ENCODE peak calls at places on chromosomes 16 and 17, in four cellular contexts. One of them, this sample, is unnamed.

GRCh38 chr16:12439443-12440232 is 364.0 kb downstream of the CPPED1 start:
- DNase-seq in endodermal cell: no peak
- DNase-seq in fibroblast of pulmonary artery: no peak
- DNase-seq in epithelial cell of esophagus: no peak
- DNase-seq in this sample: no peak

GRCh38 chr17:17350491-17351355 is 47.5 kb downstream of the NT5M start:
- DNase-seq in endodermal cell: peak; percentile 87
- DNase-seq in fibroblast of pulmonary artery: peak; percentile 21
- DNase-seq in epithelial cell of esophagus: peak; percentile 52
- DNase-seq in this sample: peak; percentile 35

GRCh38 chr16:12087901-12088364 is 111.4 kb downstream of the SNX29 start:
- DNase-seq in endodermal cell: no peak
- DNase-seq in fibroblast of pulmonary artery: no peak
- DNase-seq in epithelial cell of esophagus: peak; percentile 18
- DNase-seq in this sample: no peak

GRCh38 chr17:74176546-74177001 is 26.9 kb upstream of the RPL38 start:
- DNase-seq in endodermal cell: peak; percentile 98
- DNase-seq in fibroblast of pulmonary artery: peak; percentile 71
- DNase-seq in epithelial cell of esophagus: peak; percentile 60
- DNase-seq in this sample: peak; percentile 75

GRCh38 chr16:56910654-56911539 is 21.0 kb upstream of the HERPUD1 start:
- DNase-seq in endodermal cell: no peak
- DNase-seq in fibroblast of pulmonary artery: peak; percentile 96
- DNase-seq in epithelial cell of esophagus: peak; percentile 71
- DNase-seq in this sample: peak; percentile 73

GRCh38 chr17:83085103-83085502 is 5.7 kb downstream of the METRNL start:
- DNase-seq in endodermal cell: no peak
- DNase-seq in fibroblast of pulmonary artery: no peak
- DNase-seq in epithelial cell of esophagus: no peak
- DNase-seq in this sample: no peak

GRCh38 chr17:70906808-70907207 is 737.5 kb downstream of the KCNJ2 start:
- DNase-seq in endodermal cell: no peak
- DNase-seq in fibroblast of pulmonary artery: peak; percentile 93
- DNase-seq in epithelial cell of esophagus: peak; percentile 14
- DNase-seq in this sample: peak; percentile 60

GRCh38 chr16:78879046-78879445 is 721.5 kb downstream of the MAF start:
- DNase-seq in endodermal cell: no peak
- DNase-seq in fibroblast of pulmonary artery: no peak
- DNase-seq in epithelial cell of esophagus: no peak
- DNase-seq in this sample: no peak

GRCh38 chr17:416293-417206 is 63.9 kb upstream of the RPH3AL start:
- DNase-seq in endodermal cell: no peak
- DNase-seq in fibroblast of pulmonary artery: no peak
- DNase-seq in epithelial cell of esophagus: no peak
- DNase-seq in this sample: no peak

GRCh38 chr16:68800257-68800875 is 43.0 kb upstream of the TANGO6 start:
- DNase-seq in endodermal cell: peak; percentile 93
- DNase-seq in fibroblast of pulmonary artery: peak; percentile 85
- DNase-seq in epithelial cell of esophagus: peak; percentile 84
- DNase-seq in this sample: peak; percentile 37

GRCh38 chr17:49190932-49191331 is 19.4 kb downstream of the GNGT2 start:
- DNase-seq in endodermal cell: no peak
- DNase-seq in fibroblast of pulmonary artery: no peak
- DNase-seq in epithelial cell of esophagus: no peak
- DNase-seq in this sample: no peak

GRCh38 chr17:77882481-77883212 is 75.9 kb upstream of the TNRC6C start:
- DNase-seq in endodermal cell: no peak
- DNase-seq in fibroblast of pulmonary artery: peak; percentile 90
- DNase-seq in epithelial cell of esophagus: peak; percentile 10
- DNase-seq in this sample: no peak

GRCh38 chr17:71441098-71441497 is 679.7 kb upstream of the SOX9 start:
- DNase-seq in endodermal cell: no peak
- DNase-seq in fibroblast of pulmonary artery: peak; percentile 73
- DNase-seq in epithelial cell of esophagus: peak; percentile 94
- DNase-seq in this sample: peak; percentile 86

GRCh38 chr16:86078121-86078600 is 179.2 kb downstream of the IRF8 start:
- DNase-seq in endodermal cell: peak; percentile 31
- DNase-seq in fibroblast of pulmonary artery: no peak
- DNase-seq in epithelial cell of esophagus: no peak
- DNase-seq in this sample: no peak

GRCh38 chr17:73467651-73468050 is 155.8 kb upstream of the CDC42EP4 start:
- DNase-seq in endodermal cell: no peak
- DNase-seq in fibroblast of pulmonary artery: no peak
- DNase-seq in epithelial cell of esophagus: no peak
- DNase-seq in this sample: no peak

GRCh38 chr16:69260019-69260418 is 51.1 kb upstream of the VPS4A start:
- DNase-seq in endodermal cell: peak; percentile 53
- DNase-seq in fibroblast of pulmonary artery: no peak
- DNase-seq in epithelial cell of esophagus: no peak
- DNase-seq in this sample: no peak

GRCh38 chr16:4521971-4522623 is 16.5 kb downstream of the CDIP1 start:
- DNase-seq in endodermal cell: no peak
- DNase-seq in fibroblast of pulmonary artery: peak; percentile 17
- DNase-seq in epithelial cell of esophagus: no peak
- DNase-seq in this sample: peak; percentile 69

GRCh38 chr17:83122834-83123233 is 43.4 kb downstream of the METRNL start:
- DNase-seq in endodermal cell: peak; percentile 46
- DNase-seq in fibroblast of pulmonary artery: no peak
- DNase-seq in epithelial cell of esophagus: no peak
- DNase-seq in this sample: no peak

GRCh38 chr16:46974352-46974751 is 878 bp upstream of the DNAJA2 start:
- DNase-seq in endodermal cell: peak; percentile 53
- DNase-seq in fibroblast of pulmonary artery: no peak
- DNase-seq in epithelial cell of esophagus: peak; percentile 20
- DNase-seq in this sample: no peak

GRCh38 chr17:63285566-63285965 is 160.5 kb downstream of the CYB561 start:
- DNase-seq in endodermal cell: no peak
- DNase-seq in fibroblast of pulmonary artery: no peak
- DNase-seq in epithelial cell of esophagus: no peak
- DNase-seq in this sample: no peak

GRCh38 chr16:64077242-64077641 is 1044.6 kb downstream of the CDH11 start:
- DNase-seq in endodermal cell: no peak
- DNase-seq in fibroblast of pulmonary artery: no peak
- DNase-seq in epithelial cell of esophagus: no peak
- DNase-seq in this sample: no peak

DNA sequence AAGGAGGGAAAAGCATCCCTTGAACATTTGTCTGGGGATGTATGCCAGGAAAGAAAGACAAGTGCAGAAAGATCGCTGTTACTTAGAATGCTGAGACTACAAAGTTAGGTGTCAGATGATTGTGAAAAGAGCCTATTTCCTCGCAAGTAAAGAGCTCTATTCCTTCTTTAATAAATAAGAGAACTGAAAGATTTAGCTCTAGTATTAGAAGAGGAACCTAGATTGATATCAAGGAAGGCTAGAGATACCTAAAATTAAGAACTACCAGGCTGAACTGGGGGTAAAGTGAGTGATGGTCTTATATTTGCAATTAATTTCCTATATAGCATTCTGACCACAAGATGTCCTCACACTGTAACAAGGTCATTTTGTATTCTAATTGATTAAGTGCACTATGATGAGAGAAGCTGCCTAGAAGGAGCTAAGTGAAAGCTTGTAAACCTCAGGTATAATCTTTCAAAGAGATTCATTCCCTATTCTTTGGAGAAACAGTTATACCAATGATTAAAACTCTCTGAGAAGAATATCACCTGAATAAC is 62.3 kb downstream of the SSH2 start:
- DNase-seq in endodermal cell: no peak
- DNase-seq in fibroblast of pulmonary artery: no peak
- DNase-seq in epithelial cell of esophagus: no peak
- DNase-seq in this sample: no peak
- TF ChIP-seq CTCF in endodermal cell: peak; percentile 58
- TF ChIP-seq CTCF in fibroblast of pulmonary artery: peak; percentile 29
- TF ChIP-seq CTCF in epithelial cell of esophagus: no peak
- TF ChIP-seq CTCF in this sample: no peak

GRCh38 chr16:28208131-28208530 is 3.6 kb downstream of the XPO6 start:
- DNase-seq in endodermal cell: no peak
- DNase-seq in fibroblast of pulmonary artery: no peak
- DNase-seq in epithelial cell of esophagus: no peak
- DNase-seq in this sample: no peak
- H3K4me3 ChIP-seq in endodermal cell: no peak overlapping the region
- H3K4me3 ChIP-seq in fibroblast of pulmonary artery: no peak overlapping the region
- H3K4me3 ChIP-seq in epithelial cell of esophagus: no peak overlapping the region
- H3K4me3 ChIP-seq in this sample: no peak overlapping the region

GRCh38 chr17:42623732-42624596 is 14.5 kb downstream of the TUBG1 start:
- DNase-seq in endodermal cell: no peak
- DNase-seq in fibroblast of pulmonary artery: peak; percentile 30
- DNase-seq in epithelial cell of esophagus: peak; percentile 85
- DNase-seq in this sample: peak; percentile 5
- TF ChIP-seq CTCF in endodermal cell: peak; percentile 22
- TF ChIP-seq CTCF in fibroblast of pulmonary artery: no peak
- TF ChIP-seq CTCF in epithelial cell of esophagus: peak; percentile 16
- TF ChIP-seq CTCF in this sample: no peak

GRCh38 chr17:45873728-45874127 is 20.6 kb upstream of the MAPT start:
- DNase-seq in endodermal cell: no peak
- DNase-seq in fibroblast of pulmonary artery: no peak
- DNase-seq in epithelial cell of esophagus: peak; percentile 59
- DNase-seq in this sample: no peak
- H3K4me3 ChIP-seq in endodermal cell: no peak overlapping the region
- H3K4me3 ChIP-seq in fibroblast of pulmonary artery: no peak overlapping the region
- H3K4me3 ChIP-seq in epithelial cell of esophagus: no peak overlapping the region
- H3K4me3 ChIP-seq in this sample: no peak overlapping the region

GRCh38 chr17:58277107-58277506 is 3.6 kb downstream of the MPO start:
- DNase-seq in endodermal cell: no peak
- DNase-seq in fibroblast of pulmonary artery: peak; percentile 14
- DNase-seq in epithelial cell of esophagus: peak; percentile 29
- DNase-seq in this sample: peak; percentile 5
- TF ChIP-seq CTCF in endodermal cell: peak; percentile 71
- TF ChIP-seq CTCF in fibroblast of pulmonary artery: peak; percentile 45
- TF ChIP-seq CTCF in epithelial cell of esophagus: peak; percentile 54
- TF ChIP-seq CTCF in this sample: peak; percentile 33

GRCh38 chr16:3004781-3005284 is 7.9 kb upstream of the CLDN9 start:
- DNase-seq in endodermal cell: peak; percentile 83
- DNase-seq in fibroblast of pulmonary artery: no peak
- DNase-seq in epithelial cell of esophagus: no peak
- DNase-seq in this sample: no peak

GRCh38 chr16:3003582-3004270 is 9.0 kb upstream of the CLDN9 start:
- DNase-seq in endodermal cell: peak; percentile 99
- DNase-seq in fibroblast of pulmonary artery: peak; percentile 99
- DNase-seq in epithelial cell of esophagus: peak; percentile 100
- DNase-seq in this sample: peak; percentile 99

GRCh38 chr16:3001316-3001715 is 11.4 kb upstream of the CLDN9 start:
- DNase-seq in endodermal cell: peak; percentile 84
- DNase-seq in fibroblast of pulmonary artery: no peak
- DNase-seq in epithelial cell of esophagus: no peak
- DNase-seq in this sample: no peak

GRCh38 chr16:3007059-3007956 is 5.4 kb upstream of the CLDN9 start:
- DNase-seq in endodermal cell: peak; percentile 84
- DNase-seq in fibroblast of pulmonary artery: no peak
- DNase-seq in epithelial cell of esophagus: no peak
- DNase-seq in this sample: no peak

DNA sequence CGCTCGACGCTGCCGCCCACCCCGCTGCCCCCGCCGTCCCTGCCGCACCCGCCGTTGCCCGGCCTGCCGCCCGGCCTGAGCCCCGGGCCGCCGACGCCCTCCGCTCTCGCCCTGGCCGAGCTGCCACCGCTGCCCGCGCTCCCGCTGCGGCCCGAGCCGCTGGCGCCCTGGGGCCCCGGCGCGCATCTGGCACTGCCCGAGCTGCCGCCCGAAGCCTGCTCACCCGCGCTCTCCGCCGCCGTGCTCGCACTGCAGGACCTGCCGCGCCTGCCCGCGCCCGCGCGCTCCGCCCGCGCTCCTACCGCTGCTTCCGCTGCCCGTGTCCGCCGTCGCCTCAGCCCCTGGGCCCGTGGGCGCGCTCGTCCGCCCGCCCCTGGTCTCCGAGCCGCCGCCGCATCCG is 8.4 kb upstream of the CLDN9 start:
- DNase-seq in endodermal cell: no peak
- DNase-seq in fibroblast of pulmonary artery: no peak
- DNase-seq in epithelial cell of esophagus: peak; percentile 52
- DNase-seq in this sample: no peak
- H3K4me3 ChIP-seq in endodermal cell: no peak overlapping the region
- H3K4me3 ChIP-seq in fibroblast of pulmonary artery: no peak overlapping the region
- H3K4me3 ChIP-seq in epithelial cell of esophagus: no peak overlapping the region
- H3K4me3 ChIP-seq in this sample: no peak overlapping the region

DNA sequence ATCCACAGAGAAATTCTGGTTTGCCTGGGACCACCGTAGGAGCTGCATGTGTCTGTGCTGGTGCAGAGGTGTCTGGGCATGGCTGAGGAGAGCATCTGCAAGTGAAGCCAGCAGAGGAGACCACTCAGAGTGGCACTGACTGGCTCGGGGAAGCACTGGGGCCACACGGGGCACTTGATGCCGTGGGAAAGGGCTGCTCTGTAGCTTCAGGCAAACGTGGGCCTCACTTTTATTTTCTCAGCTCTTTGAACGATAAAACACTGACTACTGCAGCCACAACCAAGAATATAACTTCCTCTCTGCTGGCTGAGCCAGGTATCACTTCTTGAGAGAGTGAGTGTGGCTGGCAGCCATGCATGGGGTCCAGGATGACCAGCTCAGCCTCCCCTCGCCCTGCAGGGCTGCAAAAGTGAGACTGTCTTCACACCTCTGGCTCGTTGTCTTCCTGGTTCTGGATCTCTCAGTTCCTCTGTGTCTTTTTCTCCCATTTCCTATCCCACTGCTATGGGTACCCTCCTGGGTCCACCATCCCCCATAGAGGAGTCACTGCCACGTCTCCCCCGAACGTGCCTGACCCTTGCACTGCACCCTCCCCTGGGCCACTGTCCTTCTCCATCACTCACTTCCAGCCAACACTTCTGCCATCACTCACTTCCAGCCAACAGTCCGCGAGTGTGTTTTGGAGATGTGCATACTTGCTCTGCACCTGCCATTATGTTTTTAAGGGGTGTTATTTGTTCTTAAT is 201.4 kb upstream of the CHMP6 start:
- DNase-seq in endodermal cell: peak; percentile 44
- DNase-seq in fibroblast of pulmonary artery: peak; percentile 14
- DNase-seq in epithelial cell of esophagus: no peak
- DNase-seq in this sample: no peak
- TF ChIP-seq CTCF in endodermal cell: no peak
- TF ChIP-seq CTCF in fibroblast of pulmonary artery: no peak
- TF ChIP-seq CTCF in epithelial cell of esophagus: no peak
- TF ChIP-seq CTCF in this sample: no peak

DNA sequence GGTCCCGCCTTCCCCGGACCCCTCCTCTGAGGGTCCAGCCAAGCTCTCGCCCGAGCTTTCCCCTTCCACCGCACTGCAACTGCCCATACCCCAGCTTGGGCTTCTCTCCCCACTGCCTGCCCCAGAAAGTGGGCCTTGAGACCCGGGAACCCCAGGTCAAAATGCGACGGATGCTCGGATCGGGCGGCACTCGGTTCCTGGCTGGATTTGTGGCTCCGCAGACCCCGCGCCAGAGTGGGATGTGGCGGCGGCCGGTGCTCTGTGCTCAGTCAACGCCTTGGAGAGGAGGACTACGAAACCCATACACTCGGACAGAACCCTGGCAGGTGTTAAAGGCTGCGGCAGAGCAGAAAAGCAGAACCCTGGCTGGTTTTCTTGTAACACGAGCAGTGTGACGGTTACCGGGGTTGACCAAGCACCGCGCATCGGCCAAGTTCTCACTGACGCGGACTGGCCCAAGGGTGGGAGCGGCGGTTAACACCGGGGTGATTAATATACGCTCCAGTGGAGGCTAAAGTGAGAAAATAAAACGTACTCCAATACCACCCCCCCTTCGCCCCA is 885 bp upstream of the SLFN13 start:
- DNase-seq in endodermal cell: peak; percentile 61
- DNase-seq in fibroblast of pulmonary artery: no peak
- DNase-seq in epithelial cell of esophagus: no peak
- DNase-seq in this sample: no peak
- H3K4me3 ChIP-seq in endodermal cell: no peak overlapping the region
- H3K4me3 ChIP-seq in fibroblast of pulmonary artery: no peak overlapping the region
- H3K4me3 ChIP-seq in epithelial cell of esophagus: no peak overlapping the region
- H3K4me3 ChIP-seq in this sample: no peak overlapping the region